ENCODE peak calls at places on chromosomes 5 and 9, in four cellular contexts. One of them, this sample, is unnamed.

GRCh38 chr5:154849791-154850201 is 607 bp downstream of the FAXDC2 start:
- DNase-seq in lung microvascular endothelial cell: peak
- DNase-seq in stimulated activated naive B cell treated with anti-CD40 and anti-IgM and Interleukin-4, amounts not matched to agents 10 μg/mL and 1 μg/mL and 100 μg/mL, for 72 hours: no peak
- DNase-seq in fibroblast of pulmonary artery: peak
- DNase-seq in this sample: no peak

GRCh38 chr5:74035521-74035937 is 409.5 kb downstream of the ARHGEF28 start:
- DNase-seq in lung microvascular endothelial cell: peak
- DNase-seq in stimulated activated naive B cell treated with anti-CD40 and anti-IgM and Interleukin-4, amounts not matched to agents 10 μg/mL and 1 μg/mL and 100 μg/mL, for 72 hours: peak
- DNase-seq in fibroblast of pulmonary artery: peak
- DNase-seq in this sample: no peak

GRCh38 chr5:57267796-57268195 is 93.9 kb downstream of the GPBP1 start:
- DNase-seq in lung microvascular endothelial cell: no peak
- DNase-seq in stimulated activated naive B cell treated with anti-CD40 and anti-IgM and Interleukin-4, amounts not matched to agents 10 μg/mL and 1 μg/mL and 100 μg/mL, for 72 hours: no peak
- DNase-seq in fibroblast of pulmonary artery: no peak
- DNase-seq in this sample: no peak

GRCh38 chr9:87875839-87876545 is 6.7 kb upstream of the SPATA31E1 start:
- DNase-seq in lung microvascular endothelial cell: no peak
- DNase-seq in stimulated activated naive B cell treated with anti-CD40 and anti-IgM and Interleukin-4, amounts not matched to agents 10 μg/mL and 1 μg/mL and 100 μg/mL, for 72 hours: no peak
- DNase-seq in fibroblast of pulmonary artery: no peak
- DNase-seq in this sample: no peak

GRCh38 chr5:123875444-123876264 is 363.7 kb downstream of the CSNK1G3 start:
- DNase-seq in lung microvascular endothelial cell: no peak
- DNase-seq in stimulated activated naive B cell treated with anti-CD40 and anti-IgM and Interleukin-4, amounts not matched to agents 10 μg/mL and 1 μg/mL and 100 μg/mL, for 72 hours: no peak
- DNase-seq in fibroblast of pulmonary artery: no peak
- DNase-seq in this sample: no peak

GRCh38 chr9:124771021-124771866 is at the start of gene NR6A1:
- DNase-seq in lung microvascular endothelial cell: peak
- DNase-seq in stimulated activated naive B cell treated with anti-CD40 and anti-IgM and Interleukin-4, amounts not matched to agents 10 μg/mL and 1 μg/mL and 100 μg/mL, for 72 hours: peak
- DNase-seq in fibroblast of pulmonary artery: peak
- DNase-seq in this sample: peak

GRCh38 chr9:7358876-7359275 is 440.7 kb downstream of the DMAC1 start:
- DNase-seq in lung microvascular endothelial cell: no peak
- DNase-seq in stimulated activated naive B cell treated with anti-CD40 and anti-IgM and Interleukin-4, amounts not matched to agents 10 μg/mL and 1 μg/mL and 100 μg/mL, for 72 hours: no peak
- DNase-seq in fibroblast of pulmonary artery: peak
- DNase-seq in this sample: no peak

GRCh38 chr5:36305571-36306326 is 4.0 kb upstream of the RANBP3L start:
- DNase-seq in lung microvascular endothelial cell: peak
- DNase-seq in stimulated activated naive B cell treated with anti-CD40 and anti-IgM and Interleukin-4, amounts not matched to agents 10 μg/mL and 1 μg/mL and 100 μg/mL, for 72 hours: no peak
- DNase-seq in fibroblast of pulmonary artery: peak
- DNase-seq in this sample: peak

GRCh38 chr5:143837306-143837848 is 25.4 kb downstream of the HMHB1 start:
- DNase-seq in lung microvascular endothelial cell: no peak
- DNase-seq in stimulated activated naive B cell treated with anti-CD40 and anti-IgM and Interleukin-4, amounts not matched to agents 10 μg/mL and 1 μg/mL and 100 μg/mL, for 72 hours: no peak
- DNase-seq in fibroblast of pulmonary artery: peak
- DNase-seq in this sample: no peak

GRCh38 chr9:3526903-3527652 is 1.3 kb upstream of the RFX3 start:
- DNase-seq in lung microvascular endothelial cell: no peak
- DNase-seq in stimulated activated naive B cell treated with anti-CD40 and anti-IgM and Interleukin-4, amounts not matched to agents 10 μg/mL and 1 μg/mL and 100 μg/mL, for 72 hours: no peak
- DNase-seq in fibroblast of pulmonary artery: peak
- DNase-seq in this sample: no peak

GRCh38 chr5:181255276-181255675 is 5.7 kb downstream of the TRIM52 start:
- DNase-seq in lung microvascular endothelial cell: no peak
- DNase-seq in stimulated activated naive B cell treated with anti-CD40 and anti-IgM and Interleukin-4, amounts not matched to agents 10 μg/mL and 1 μg/mL and 100 μg/mL, for 72 hours: no peak
- DNase-seq in fibroblast of pulmonary artery: no peak
- DNase-seq in this sample: no peak

GRCh38 chr9:33924978-33925797 is 108.2 kb downstream of the UBE2R2 start:
- DNase-seq in lung microvascular endothelial cell: peak
- DNase-seq in stimulated activated naive B cell treated with anti-CD40 and anti-IgM and Interleukin-4, amounts not matched to agents 10 μg/mL and 1 μg/mL and 100 μg/mL, for 72 hours: no peak
- DNase-seq in fibroblast of pulmonary artery: peak
- DNase-seq in this sample: no peak

GRCh38 chr9:103037508-103038477 is 42.7 kb downstream of the CYLC2 start:
- DNase-seq in lung microvascular endothelial cell: no peak
- DNase-seq in stimulated activated naive B cell treated with anti-CD40 and anti-IgM and Interleukin-4, amounts not matched to agents 10 μg/mL and 1 μg/mL and 100 μg/mL, for 72 hours: no peak
- DNase-seq in fibroblast of pulmonary artery: peak
- DNase-seq in this sample: peak

GRCh38 chr5:1101991-1102713 is 9.7 kb downstream of the SLC12A7 start:
- DNase-seq in lung microvascular endothelial cell: peak
- DNase-seq in stimulated activated naive B cell treated with anti-CD40 and anti-IgM and Interleukin-4, amounts not matched to agents 10 μg/mL and 1 μg/mL and 100 μg/mL, for 72 hours: no peak
- DNase-seq in fibroblast of pulmonary artery: peak
- DNase-seq in this sample: peak

GRCh38 chr9:6843742-6844141 is 86.0 kb downstream of the KDM4C start:
- DNase-seq in lung microvascular endothelial cell: no peak
- DNase-seq in stimulated activated naive B cell treated with anti-CD40 and anti-IgM and Interleukin-4, amounts not matched to agents 10 μg/mL and 1 μg/mL and 100 μg/mL, for 72 hours: no peak
- DNase-seq in fibroblast of pulmonary artery: no peak
- DNase-seq in this sample: no peak

GRCh38 chr5:64144429-64145215 is 21.0 kb upstream of the RNF180 start:
- DNase-seq in lung microvascular endothelial cell: no peak
- DNase-seq in stimulated activated naive B cell treated with anti-CD40 and anti-IgM and Interleukin-4, amounts not matched to agents 10 μg/mL and 1 μg/mL and 100 μg/mL, for 72 hours: no peak
- DNase-seq in fibroblast of pulmonary artery: peak
- DNase-seq in this sample: no peak

GRCh38 chr9:37591775-37592107 is 656 bp downstream of the TOMM5 start:
- DNase-seq in lung microvascular endothelial cell: no peak
- DNase-seq in stimulated activated naive B cell treated with anti-CD40 and anti-IgM and Interleukin-4, amounts not matched to agents 10 μg/mL and 1 μg/mL and 100 μg/mL, for 72 hours: no peak
- DNase-seq in fibroblast of pulmonary artery: peak
- DNase-seq in this sample: no peak

GRCh38 chr5:150065346-150065745 is 21.0 kb downstream of the CSF1R start:
- DNase-seq in lung microvascular endothelial cell: no peak
- DNase-seq in stimulated activated naive B cell treated with anti-CD40 and anti-IgM and Interleukin-4, amounts not matched to agents 10 μg/mL and 1 μg/mL and 100 μg/mL, for 72 hours: no peak
- DNase-seq in fibroblast of pulmonary artery: no peak
- DNase-seq in this sample: no peak

GRCh38 chr9:21969011-21969935 is 24.9 kb downstream of the CDKN2A start:
- DNase-seq in lung microvascular endothelial cell: no peak
- DNase-seq in stimulated activated naive B cell treated with anti-CD40 and anti-IgM and Interleukin-4, amounts not matched to agents 10 μg/mL and 1 μg/mL and 100 μg/mL, for 72 hours: no peak
- DNase-seq in fibroblast of pulmonary artery: no peak
- DNase-seq in this sample: no peak

This sample was measured in kidney.